ENCODE peak calls at places on chromosomes 1 and 21, in four cellular contexts. One of them, this sample, is unnamed.

GRCh38 chr1:160726114-160726497 is 12.9 kb upstream of the SLAMF7 start:
- DNase-seq in stimulated activated CD4-positive, alpha-beta T cell treated with anti-CD3 and anti-CD28 coated beads, Interleukin-1b, Interleukin-23, amount 100 ng/mL, for 24 hours: no peak
- DNase-seq in GM23338: no peak
- DNase-seq in activated CD8-positive, alpha-beta memory T cell treated with anti-CD3 and anti-CD28 coated beads, Interleukin-2, amount 10 ng/mL, durations not matched to agents 7 days and 5 days: no peak
- DNase-seq in this sample: no peak

GRCh38 chr1:196361112-196361714 is 247.0 kb downstream of the KCNT2 start:
- DNase-seq in stimulated activated CD4-positive, alpha-beta T cell treated with anti-CD3 and anti-CD28 coated beads, Interleukin-1b, Interleukin-23, amount 100 ng/mL, for 24 hours: no peak
- DNase-seq in GM23338: no peak
- DNase-seq in activated CD8-positive, alpha-beta memory T cell treated with anti-CD3 and anti-CD28 coated beads, Interleukin-2, amount 10 ng/mL, durations not matched to agents 7 days and 5 days: no peak
- DNase-seq in this sample: no peak

GRCh38 chr1:153953859-153954365 is 4.5 kb downstream of the CRTC2 start:
- DNase-seq in GM23338: no peak
- DNase-seq in stimulated activated CD4-positive, alpha-beta T cell treated with anti-CD3 and anti-CD28 coated beads, Interleukin-1b, Interleukin-23, amount 100 ng/mL, for 24 hours: no peak
- DNase-seq in activated CD8-positive, alpha-beta memory T cell treated with anti-CD3 and anti-CD28 coated beads, Interleukin-2, amount 10 ng/mL, durations not matched to agents 7 days and 5 days: no peak
- DNase-seq in this sample: no peak

GRCh38 chr1:7224644-7225043 is 439.4 kb downstream of the CAMTA1 start:
- DNase-seq in activated CD8-positive, alpha-beta memory T cell treated with anti-CD3 and anti-CD28 coated beads, Interleukin-2, amount 10 ng/mL, durations not matched to agents 7 days and 5 days: no peak
- DNase-seq in stimulated activated CD4-positive, alpha-beta T cell treated with anti-CD3 and anti-CD28 coated beads, Interleukin-1b, Interleukin-23, amount 100 ng/mL, for 24 hours: no peak
- DNase-seq in GM23338: peak
- DNase-seq in this sample: peak

GRCh38 chr21:37463083-37463780 is 96.7 kb downstream of the DYRK1A start:
- DNase-seq in stimulated activated CD4-positive, alpha-beta T cell treated with anti-CD3 and anti-CD28 coated beads, Interleukin-1b, Interleukin-23, amount 100 ng/mL, for 24 hours: no peak
- DNase-seq in activated CD8-positive, alpha-beta memory T cell treated with anti-CD3 and anti-CD28 coated beads, Interleukin-2, amount 10 ng/mL, durations not matched to agents 7 days and 5 days: no peak
- DNase-seq in GM23338: peak
- DNase-seq in this sample: no peak

GRCh38 chr21:41138711-41139110 is 29.2 kb upstream of the BACE2 start:
- DNase-seq in activated CD8-positive, alpha-beta memory T cell treated with anti-CD3 and anti-CD28 coated beads, Interleukin-2, amount 10 ng/mL, durations not matched to agents 7 days and 5 days: no peak
- DNase-seq in stimulated activated CD4-positive, alpha-beta T cell treated with anti-CD3 and anti-CD28 coated beads, Interleukin-1b, Interleukin-23, amount 100 ng/mL, for 24 hours: no peak
- DNase-seq in GM23338: no peak
- DNase-seq in this sample: no peak

GRCh38 chr1:205492201-205492667 is 12.2 kb upstream of the CDK18 start:
- DNase-seq in activated CD8-positive, alpha-beta memory T cell treated with anti-CD3 and anti-CD28 coated beads, Interleukin-2, amount 10 ng/mL, durations not matched to agents 7 days and 5 days: no peak
- DNase-seq in GM23338: no peak
- DNase-seq in stimulated activated CD4-positive, alpha-beta T cell treated with anti-CD3 and anti-CD28 coated beads, Interleukin-1b, Interleukin-23, amount 100 ng/mL, for 24 hours: no peak
- DNase-seq in this sample: no peak

GRCh38 chr1:67832737-67833594 is at the start of gene GNG12:
- DNase-seq in stimulated activated CD4-positive, alpha-beta T cell treated with anti-CD3 and anti-CD28 coated beads, Interleukin-1b, Interleukin-23, amount 100 ng/mL, for 24 hours: no peak
- DNase-seq in GM23338: peak
- DNase-seq in activated CD8-positive, alpha-beta memory T cell treated with anti-CD3 and anti-CD28 coated beads, Interleukin-2, amount 10 ng/mL, durations not matched to agents 7 days and 5 days: no peak
- DNase-seq in this sample: peak

GRCh38 chr1:119160851-119161250 is 20.4 kb upstream of the WARS2 start:
- DNase-seq in activated CD8-positive, alpha-beta memory T cell treated with anti-CD3 and anti-CD28 coated beads, Interleukin-2, amount 10 ng/mL, durations not matched to agents 7 days and 5 days: no peak
- DNase-seq in GM23338: no peak
- DNase-seq in stimulated activated CD4-positive, alpha-beta T cell treated with anti-CD3 and anti-CD28 coated beads, Interleukin-1b, Interleukin-23, amount 100 ng/mL, for 24 hours: no peak
- DNase-seq in this sample: no peak

GRCh38 chr1:171794085-171794484 is 12.6 kb downstream of the METTL13 start:
- DNase-seq in GM23338: no peak
- DNase-seq in activated CD8-positive, alpha-beta memory T cell treated with anti-CD3 and anti-CD28 coated beads, Interleukin-2, amount 10 ng/mL, durations not matched to agents 7 days and 5 days: peak
- DNase-seq in stimulated activated CD4-positive, alpha-beta T cell treated with anti-CD3 and anti-CD28 coated beads, Interleukin-1b, Interleukin-23, amount 100 ng/mL, for 24 hours: peak
- DNase-seq in this sample: no peak